ENCODE peak calls at places on chromosomes 6 and 20, in ten cellular contexts. F, D, G, T, R, E, Z, B, M and N are unnamed samples.

GRCh38 chr6:31060162-31060561 is 49.9 kb downstream of the MUC22 start:
- DNase-seq in F (no peak), D (no peak), G (no peak), T (no peak), R (no peak), E (no peak), Z (no peak), B (no peak), M (no peak), N (no peak)

GRCh38 chr20:10185741-10186558 is 32.7 kb upstream of the SNAP25 start:
- DNase-seq in F (no peak), D (peak; percentile 85), G (no peak), T (no peak), R (no peak), E (no peak), Z (no peak), B (peak; percentile 69), M (no peak), N (no peak)

GRCh38 chr6:134267917-134268361 is 50.0 kb downstream of the SGK1 start:
- DNase-seq in F (no peak), D (no peak), G (no peak), T (no peak), R (no peak), E (no peak), Z (peak; percentile 31), B (peak; percentile 89), M (peak; percentile 17), N (no peak)

GRCh38 chr20:61404311-61404710 is 152.2 kb downstream of the CDH4 start:
- DNase-seq in F (no peak), D (no peak), G (no peak), T (no peak), R (no peak), E (no peak), Z (no peak), B (no peak), M (no peak), N (no peak)

GRCh38 chr6:124879110-124879991 is 82.9 kb upstream of the RNF217 start:
- DNase-seq in F (no peak), D (no peak), G (no peak), T (no peak), R (no peak), E (no peak), Z (no peak), B (no peak), M (no peak), N (no peak)

GRCh38 chr6:106411643-106412200 is 51.2 kb downstream of the CRYBG1 start:
- DNase-seq in F (no peak), D (no peak), G (no peak), T (no peak), R (no peak), E (no peak), Z (no peak), B (no peak), M (no peak), N (no peak)

GRCh38 chr6:56734334-56734733 is 91.6 kb upstream of the DST start:
- DNase-seq in F (no peak), D (no peak), G (no peak), T (no peak), R (no peak), E (no peak), Z (no peak), B (no peak), M (no peak), N (no peak)

GRCh38 chr6:161439093-161439492 is 165.2 kb upstream of the AGPAT4 start:
- DNase-seq in F (peak; percentile 82), D (peak; percentile 94), G (no peak), T (peak; percentile 63), R (no peak), E (no peak), Z (no peak), B (peak; percentile 95), M (peak; percentile 48), N (no peak)

GRCh38 chr6:37283268-37283667 is 25.3 kb upstream of the TMEM217 start:
- DNase-seq in F (no peak), D (peak; percentile 18), G (no peak), T (no peak), R (no peak), E (no peak), Z (no peak), B (no peak), M (no peak), N (no peak)

GRCh38 chr20:55961351-55962320 is 43.7 kb downstream of the CBLN4 start:
- DNase-seq in F (no peak), D (no peak), G (no peak), T (no peak), R (no peak), E (no peak), Z (no peak), B (no peak), M (no peak), N (no peak)

GRCh38 chr6:135667694-135668455 is 170.3 kb upstream of the AHI1 start:
- DNase-seq in F (no peak), D (peak; percentile 79), G (no peak), T (no peak), R (peak; percentile 36), E (no peak), Z (no peak), B (peak; percentile 38), M (peak; percentile 25), N (no peak)

GRCh38 chr20:51008718-51009117 is 14.2 kb downstream of the KCNG1 start:
- DNase-seq in F (no peak), D (no peak), G (no peak), T (no peak), R (no peak), E (no peak), Z (no peak), B (no peak), M (no peak), N (no peak)

GRCh38 chr6:51675020-51675419 is 412.4 kb downstream of the PKHD1 start:
- DNase-seq in F (no peak), D (no peak), G (no peak), T (no peak), R (no peak), E (peak; percentile 15), Z (no peak), B (no peak), M (no peak), N (no peak)

GRCh38 chr6:109506841-109507240 is 23.8 kb upstream of the ZBTB24 start:
- DNase-seq in F (no peak), D (no peak), G (no peak), T (no peak), R (no peak), E (no peak), Z (no peak), B (no peak), M (no peak), N (no peak)

GRCh38 chr6:42710316-42710715 is 12.1 kb downstream of the PRPH2 start:
- DNase-seq in F (peak; percentile 51), D (no peak), G (no peak), T (no peak), R (no peak), E (no peak), Z (no peak), B (peak; percentile 65), M (no peak), N (no peak)

GRCh38 chr6:163309491-163310026 is 105.0 kb upstream of the QKI start:
- DNase-seq in F (no peak), D (peak; percentile 37), G (no peak), T (no peak), R (no peak), E (no peak), Z (no peak), B (no peak), M (no peak), N (no peak)

GRCh38 chr6:139316622-139317317 is 25.0 kb upstream of the TXLNB start:
- DNase-seq in F (no peak), D (no peak), G (no peak), T (no peak), R (no peak), E (no peak), Z (no peak), B (no peak), M (no peak), N (no peak)

GRCh38 chr6:2977799-2978558 is 6.6 kb upstream of the SERPINB6 start:
- DNase-seq in F (no peak), D (no peak), G (no peak), T (no peak), R (no peak), E (no peak), Z (no peak), B (no peak), M (no peak), N (no peak)

GRCh38 chr6:2978923-2979322 is 7.6 kb upstream of the SERPINB6 start:
- DNase-seq in F (no peak), D (no peak), G (no peak), T (no peak), R (no peak), E (no peak), Z (no peak), B (no peak), M (no peak), N (no peak)

GRCh38 chr6:2980465-2980855 is 9.1 kb upstream of the SERPINB6 start:
- DNase-seq in F (no peak), D (no peak), G (no peak), T (no peak), R (no peak), E (no peak), Z (no peak), B (no peak), M (no peak), N (no peak)

GRCh38 chr6:2982464-2983121 is 11.2 kb upstream of the SERPINB6 start:
- DNase-seq in F (no peak), D (no peak), G (no peak), T (no peak), R (no peak), E (no peak), Z (no peak), B (no peak), M (no peak), N (no peak)

GRCh38 chr6:2979819-2980464 is 8.6 kb upstream of the SERPINB6 start:
- DNase-seq in F (no peak), D (no peak), G (no peak), T (no peak), R (no peak), E (no peak), Z (no peak), B (peak; percentile 70), M (no peak), N (no peak)
- H3K27me3 ChIP-seq in F (no peaks in the 10 kb centered on the region), D (no peaks in the 10 kb centered on the region), G (no peaks in the 10 kb centered on the region), T (no peaks in the 10 kb centered on the region), R (no peaks in the 10 kb centered on the region), E (no peaks in the 10 kb centered on the region), Z (no peaks in the 10 kb centered on the region), B (no peaks in the 10 kb centered on the region), M (no peaks in the 10 kb centered on the region), N (no peaks in the 10 kb centered on the region)

GRCh38 chr20:20890751-20891150 is 178.3 kb upstream of the RALGAPA2 start:
- DNase-seq in F (no peak), D (no peak), G (no peak), T (no peak), R (no peak), E (no peak), Z (no peak), B (no peak), M (no peak), N (no peak)
- H3K27ac ChIP-seq in F (no peak overlapping the region), D (no peak overlapping the region), G (no peak overlapping the region), T (no peak overlapping the region), R (no peak overlapping the region), E (no peak overlapping the region), Z (no peak overlapping the region), B (no peak overlapping the region), M (no peak overlapping the region), N (no peak overlapping the region)

GRCh38 chr6:159608961-159609673 is 83.9 kb downstream of the SOD2 start:
- DNase-seq in F (peak; percentile 85), D (peak; percentile 39), G (no peak), T (no peak), R (no peak), E (no peak), Z (peak; percentile 34), B (peak; percentile 65), M (no peak), N (no peak)
- TF ChIP-seq CTCF in F (peak; percentile 82), D (peak; percentile 55), G (no peak), T (peak; percentile 61), R (no peak), E (peak; percentile 60), Z (peak; percentile 39), B (peak; percentile 74), M (peak; percentile 29), N (no peak)

GRCh38 chr6:39812496-39812852 is 20.3 kb downstream of the DAAM2 start:
- DNase-seq in F (no peak), D (no peak), G (no peak), T (no peak), R (no peak), E (no peak), Z (no peak), B (no peak), M (no peak), N (no peak)
- H3K27me3 ChIP-seq in F (no peaks in the 10 kb centered on the region), D (no peaks in the 10 kb centered on the region), G (no peaks in the 10 kb centered on the region), T (no peaks in the 10 kb centered on the region), R (no peaks in the 10 kb centered on the region), E (no peaks in the 10 kb centered on the region), Z (no peaks in the 10 kb centered on the region), B (no peaks in the 10 kb centered on the region), M (no peaks in the 10 kb centered on the region), N (no peaks in the 10 kb centered on the region)